ENCODE peak calls at places on chromosomes 5 and 9, in seven cellular contexts. R is sigmoid colon, N is uterus, I is ovary, H is body of pancreas, M is testis, B is esophagus squamous epithelium. T is an unnamed sample. For H3K9me3, the result is how much of the 10 kb centered on the place peaks cover.

GRCh38 chr5:143874312-143874711 is 62.4 kb downstream of the HMHB1 start:
- DNase-seq in R (no peak), N (no peak), I (no peak), H (no peak), M (no peak), B (no peak), T (no peak)

GRCh38 chr5:32712463-32713395 is 1.6 kb downstream of the NPR3 start:
- DNase-seq in R (no peak), N (no peak), I (no peak), H (no peak), M (no peak), B (no peak), T (no peak)

GRCh38 chr9:137556069-137556838 is 4.6 kb downstream of the MRPL41 start:
- DNase-seq in R (no peak), N (no peak), I (no peak), H (no peak), M (no peak), B (no peak), T (no peak)

GRCh38 chr9:37551468-37551867 is 24.7 kb downstream of the FBXO10 start:
- DNase-seq in R (no peak), N (no peak), I (no peak), H (no peak), M (no peak), B (no peak), T (no peak)

GRCh38 chr9:21070171-21070571 is 7.6 kb downstream of the IFNB1 start:
- DNase-seq in R (peak), N (peak), I (peak), H (peak), M (peak), B (no peak), T (no peak)

GRCh38 chr9:73906671-73907070 is 590.5 kb upstream of the RORB start:
- DNase-seq in R (no peak), N (no peak), I (no peak), H (no peak), M (no peak), B (no peak), T (no peak)

GRCh38 chr5:177189965-177190364 is 56.4 kb downstream of the NSD1 start:
- DNase-seq in R (no peak), N (no peak), I (no peak), H (no peak), M (no peak), B (no peak), T (no peak)

GRCh38 chr5:83844320-83845068 is 123.8 kb upstream of the HAPLN1 start:
- DNase-seq in R (no peak), N (no peak), I (no peak), H (no peak), M (no peak), B (no peak), T (no peak)

GRCh38 chr5:130964238-130965192 is 200.5 kb downstream of the HINT1 start:
- DNase-seq in R (no peak), N (no peak), I (no peak), H (no peak), M (no peak), B (no peak), T (no peak)

GRCh38 chr5:59528226-59528862 is 365.2 kb downstream of the PDE4D start:
- DNase-seq in R (no peak), N (no peak), I (no peak), H (no peak), M (no peak), B (no peak), T (no peak)

GRCh38 chr9:111037744-111038335 is 430 bp downstream of the LPAR1 start:
- DNase-seq in R (peak), N (peak), I (peak), H (peak), M (peak), B (no peak), T (no peak)
- TF ChIP-seq POLR2A in R (no peak), N (no peak), I (no peak), H (peak), M (no peak), B (no peak), T (peak)

DNA sequence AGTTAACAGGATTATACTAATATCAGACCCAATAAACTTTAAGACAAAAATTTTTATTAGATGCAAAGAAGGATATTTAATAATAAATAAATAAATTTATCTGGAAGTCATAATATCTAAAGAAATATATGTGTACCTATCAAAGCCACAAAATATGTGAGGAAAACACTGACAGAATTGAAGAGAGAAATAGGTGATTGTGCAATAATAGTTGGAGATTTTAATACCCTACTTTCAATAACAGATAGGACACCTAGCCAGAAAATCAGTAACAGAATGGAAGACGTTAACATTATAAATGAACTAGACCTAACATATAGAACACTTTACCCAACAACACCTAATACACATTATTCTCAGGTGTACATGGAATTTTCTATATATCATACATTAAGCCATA is 541.4 kb upstream of the SMC2 start:
- DNase-seq in R (no peak), N (no peak), I (no peak), H (no peak), M (no peak), B (no peak), T (no peak)
- H3K9me3 ChIP-seq in R (under half), N (under half), I (under half), H (under half), M (under half), B (under half), T (under half)

GRCh38 chr9:107855164-107855563 is 365.6 kb upstream of the KLF4 start:
- DNase-seq in R (no peak), N (no peak), I (no peak), H (no peak), M (no peak), B (no peak), T (no peak)

GRCh38 chr9:107862329-107862728 is 372.8 kb upstream of the KLF4 start:
- DNase-seq in R (no peak), N (no peak), I (no peak), H (no peak), M (no peak), B (no peak), T (no peak)

GRCh38 chr9:107861075-107861474 is 371.5 kb upstream of the KLF4 start:
- DNase-seq in R (no peak), N (no peak), I (no peak), H (no peak), M (no peak), B (no peak), T (no peak)

GRCh38 chr9:107856633-107857032 is 367.1 kb upstream of the KLF4 start:
- DNase-seq in R (no peak), N (no peak), I (no peak), H (no peak), M (no peak), B (no peak), T (no peak)

DNA sequence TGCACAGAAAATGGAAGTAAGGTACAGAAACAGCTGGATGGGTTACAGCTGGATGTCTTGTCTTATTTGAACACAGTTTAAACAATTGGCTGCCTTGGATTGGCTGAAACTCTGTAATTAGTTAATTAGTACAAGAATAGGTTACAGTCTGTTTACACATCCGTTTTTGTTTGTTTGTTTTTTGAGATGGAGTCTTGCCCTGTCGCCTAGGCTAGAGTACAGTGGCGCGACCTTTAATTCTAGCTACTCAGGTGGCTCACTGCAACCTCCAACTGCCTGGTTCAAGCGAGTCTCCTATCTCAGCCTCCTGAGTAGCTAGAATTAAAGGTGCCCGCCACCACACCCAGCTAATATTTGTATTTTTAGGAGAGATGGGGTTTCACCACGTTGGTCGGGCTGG is 368.7 kb upstream of the KLF4 start:
- DNase-seq in R (no peak), N (no peak), I (no peak), H (no peak), M (no peak), B (no peak), T (no peak)
- TF ChIP-seq CTCF in R (no peak), N (no peak), I (no peak), H (no peak), M (no peak), B (no peak), T (no peak)

DNA sequence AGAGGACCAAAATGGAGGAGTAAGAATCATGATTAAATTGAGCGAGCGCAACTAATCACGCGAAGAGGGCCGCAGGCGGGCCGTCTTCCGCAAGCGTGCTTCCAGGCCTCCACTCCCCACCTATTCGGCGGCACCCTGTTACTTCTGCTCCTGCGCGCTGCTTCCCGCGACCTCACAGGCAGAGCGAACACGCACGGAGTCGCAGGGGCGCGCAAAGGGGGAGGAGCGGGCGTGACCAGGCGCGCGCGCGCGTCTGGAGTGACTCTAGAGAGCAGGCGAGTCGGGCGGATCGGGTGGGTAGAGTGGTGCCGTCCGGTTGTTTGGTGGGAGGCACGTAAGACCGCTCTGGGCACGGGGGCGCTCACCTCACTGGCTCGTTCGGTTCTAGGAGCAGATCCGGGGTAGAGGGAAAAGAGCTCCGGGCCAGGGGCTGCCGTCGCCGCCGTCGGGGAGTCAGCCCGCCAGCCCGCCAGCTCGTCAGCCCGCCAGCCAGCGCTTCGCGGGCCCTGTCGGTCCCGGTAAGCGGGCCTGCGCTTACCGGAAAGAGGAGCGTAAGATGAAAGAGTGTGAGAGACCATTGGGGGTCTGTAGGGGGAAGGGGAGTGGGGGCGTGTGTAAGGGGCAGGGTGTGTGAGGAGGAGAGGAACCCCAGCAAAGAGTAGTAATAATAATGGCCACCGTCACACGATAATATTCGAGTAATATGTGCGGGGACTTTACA is at the start of gene CNOT8:
- DNase-seq in R (peak), N (peak), I (peak), H (peak), M (peak), B (peak), T (peak)
- TF ChIP-seq POLR2A in R (peak), N (peak), I (peak), H (peak), M (peak), B (no peak), T (peak)

DNA sequence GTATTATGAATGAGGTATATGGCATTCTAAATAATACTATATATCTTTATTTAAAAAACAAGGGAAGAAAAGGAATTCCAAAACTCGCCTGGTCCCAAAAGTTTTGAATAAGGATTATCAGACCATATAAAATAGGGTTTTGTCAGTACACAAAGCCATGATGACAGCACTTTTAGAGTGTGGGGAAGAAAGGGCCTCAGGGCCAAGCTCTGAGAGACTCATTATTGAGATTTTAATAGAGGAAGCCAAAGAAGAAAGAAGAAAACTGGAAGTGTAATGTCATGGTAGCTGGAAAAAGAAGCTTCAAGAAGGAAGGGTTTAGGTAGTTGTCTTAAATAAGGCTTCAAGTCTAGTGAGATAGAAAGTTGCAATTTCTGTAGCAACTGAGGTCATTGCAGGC is 53.0 kb downstream of the FCHO2 start:
- DNase-seq in R (no peak), N (no peak), I (no peak), H (no peak), M (no peak), B (no peak), T (no peak)
- H3K9me3 ChIP-seq in R (under half), N (under half), I (under half), H (under half), M (under half), B (under half), T (under half)

T was measured in Peyer's patch.